ENCODE peak calls at places on chromosome 5, in seven cellular contexts. One of them, this sample, is unnamed.

GRCh38 chr5:92637247-92637646 is 943.8 kb downstream of the NR2F1-AS1 start:
- DNase-seq in IMR-90: no peak
- DNase-seq in H9: no peak
- DNase-seq in H1: no peak
- DNase-seq in mesendoderm: no peak
- DNase-seq in neuronal stem cell: no peak
- DNase-seq in mesenchymal stem cell: no peak
- DNase-seq in this sample: no peak

GRCh38 chr5:79573983-79574890 is 38.0 kb upstream of the TENT2 start:
- DNase-seq in IMR-90: no peak
- DNase-seq in H9: no peak
- DNase-seq in H1: no peak
- DNase-seq in mesendoderm: no peak
- DNase-seq in neuronal stem cell: no peak
- DNase-seq in mesenchymal stem cell: no peak
- DNase-seq in this sample: no peak

GRCh38 chr5:150538007-150538917 is 30.3 kb downstream of the NDST1 start:
- DNase-seq in IMR-90: peak
- DNase-seq in H9: no peak
- DNase-seq in H1: no peak
- DNase-seq in mesendoderm: no peak
- DNase-seq in neuronal stem cell: no peak
- DNase-seq in mesenchymal stem cell: no peak
- DNase-seq in this sample: no peak

GRCh38 chr5:148540636-148541035 is 113.7 kb downstream of the HTR4 start:
- DNase-seq in IMR-90: no peak
- DNase-seq in H9: no peak
- DNase-seq in H1: no peak
- DNase-seq in mesendoderm: peak
- DNase-seq in neuronal stem cell: no peak
- DNase-seq in mesenchymal stem cell: no peak
- DNase-seq in this sample: peak

GRCh38 chr5:160479926-160480325 is 58.3 kb downstream of the PTTG1 start:
- DNase-seq in IMR-90: peak
- DNase-seq in H9: no peak
- DNase-seq in H1: no peak
- DNase-seq in mesendoderm: no peak
- DNase-seq in neuronal stem cell: no peak
- DNase-seq in mesenchymal stem cell: no peak
- DNase-seq in this sample: no peak

GRCh38 chr5:15499528-15500325 is at the start of gene FBXL7:
- DNase-seq in IMR-90: peak
- DNase-seq in H9: peak
- DNase-seq in H1: peak
- DNase-seq in mesendoderm: peak
- DNase-seq in neuronal stem cell: peak
- DNase-seq in mesenchymal stem cell: peak
- DNase-seq in this sample: no peak

GRCh38 chr5:172004824-172005237 is 1.6 kb downstream of the FBXW11 start:
- DNase-seq in IMR-90: no peak
- DNase-seq in H9: no peak
- DNase-seq in H1: no peak
- DNase-seq in mesendoderm: no peak
- DNase-seq in neuronal stem cell: no peak
- DNase-seq in mesenchymal stem cell: peak
- DNase-seq in this sample: peak

GRCh38 chr5:16987776-16988175 is 51.7 kb upstream of the MYO10 start:
- DNase-seq in IMR-90: no peak
- DNase-seq in H9: no peak
- DNase-seq in H1: no peak
- DNase-seq in mesendoderm: no peak
- DNase-seq in neuronal stem cell: no peak
- DNase-seq in mesenchymal stem cell: no peak
- DNase-seq in this sample: no peak

GRCh38 chr5:35003018-35003957 is 44.5 kb downstream of the AGXT2 start:
- DNase-seq in IMR-90: peak
- DNase-seq in H9: peak
- DNase-seq in H1: no peak
- DNase-seq in mesendoderm: peak
- DNase-seq in neuronal stem cell: peak
- DNase-seq in mesenchymal stem cell: peak
- DNase-seq in this sample: peak

GRCh38 chr5:127705120-127705892 is 2.1 kb downstream of the CCDC192 start:
- DNase-seq in IMR-90: peak
- DNase-seq in H9: no peak
- DNase-seq in H1: no peak
- DNase-seq in mesendoderm: peak
- DNase-seq in neuronal stem cell: no peak
- DNase-seq in mesenchymal stem cell: peak
- DNase-seq in this sample: peak

GRCh38 chr5:172758077-172758835 is 12.7 kb downstream of the DUSP1 start:
- DNase-seq in IMR-90: peak
- DNase-seq in H9: peak
- DNase-seq in H1: no peak
- DNase-seq in mesendoderm: peak
- DNase-seq in neuronal stem cell: no peak
- DNase-seq in mesenchymal stem cell: peak
- DNase-seq in this sample: peak

GRCh38 chr5:83522431-83522830 is 50.9 kb downstream of the VCAN start:
- DNase-seq in IMR-90: no peak
- DNase-seq in H9: no peak
- DNase-seq in H1: no peak
- DNase-seq in mesendoderm: no peak
- DNase-seq in neuronal stem cell: no peak
- DNase-seq in mesenchymal stem cell: no peak
- DNase-seq in this sample: no peak

GRCh38 chr5:150022681-150023080 is 22.1 kb downstream of the HMGXB3 start:
- DNase-seq in IMR-90: no peak
- DNase-seq in H9: peak
- DNase-seq in H1: no peak
- DNase-seq in mesendoderm: no peak
- DNase-seq in neuronal stem cell: no peak
- DNase-seq in mesenchymal stem cell: no peak
- DNase-seq in this sample: no peak

GRCh38 chr5:402615-403359 is 40.2 kb upstream of the EXOC3 start:
- DNase-seq in IMR-90: peak
- DNase-seq in H9: no peak
- DNase-seq in H1: no peak
- DNase-seq in mesendoderm: no peak
- DNase-seq in neuronal stem cell: no peak
- DNase-seq in mesenchymal stem cell: no peak
- DNase-seq in this sample: peak

GRCh38 chr5:72005676-72006075 is 101.6 kb upstream of the MAP1B start:
- DNase-seq in IMR-90: no peak
- DNase-seq in H9: no peak
- DNase-seq in H1: no peak
- DNase-seq in mesendoderm: no peak
- DNase-seq in neuronal stem cell: no peak
- DNase-seq in mesenchymal stem cell: no peak
- DNase-seq in this sample: no peak

GRCh38 chr5:113105693-113106280 is 129.2 kb downstream of the DCP2 start:
- DNase-seq in IMR-90: no peak
- DNase-seq in H9: no peak
- DNase-seq in H1: no peak
- DNase-seq in mesendoderm: no peak
- DNase-seq in neuronal stem cell: no peak
- DNase-seq in mesenchymal stem cell: no peak
- DNase-seq in this sample: no peak

GRCh38 chr5:134143964-134144941 is 29.8 kb downstream of the TCF7 start:
- DNase-seq in IMR-90: no peak
- DNase-seq in H9: no peak
- DNase-seq in H1: no peak
- DNase-seq in mesendoderm: no peak
- DNase-seq in neuronal stem cell: no peak
- DNase-seq in mesenchymal stem cell: no peak
- DNase-seq in this sample: peak

GRCh38 chr5:110899566-110900412 is 161.0 kb downstream of the SLC25A46 start:
- DNase-seq in IMR-90: peak
- DNase-seq in H9: no peak
- DNase-seq in H1: peak
- DNase-seq in mesendoderm: peak
- DNase-seq in neuronal stem cell: no peak
- DNase-seq in mesenchymal stem cell: peak
- DNase-seq in this sample: peak

GRCh38 chr5:88555658-88556057 is 287.0 kb upstream of the TMEM161B start:
- DNase-seq in IMR-90: no peak
- DNase-seq in H9: peak
- DNase-seq in H1: no peak
- DNase-seq in mesendoderm: peak
- DNase-seq in neuronal stem cell: peak
- DNase-seq in mesenchymal stem cell: no peak
- DNase-seq in this sample: no peak

GRCh38 chr5:56658972-56659371 is 156.4 kb upstream of the MAP3K1 start:
- DNase-seq in IMR-90: no peak
- DNase-seq in H9: no peak
- DNase-seq in H1: no peak
- DNase-seq in mesendoderm: no peak
- DNase-seq in neuronal stem cell: no peak
- DNase-seq in mesenchymal stem cell: no peak
- DNase-seq in this sample: no peak

GRCh38 chr5:82159014-82159413 is 119.1 kb downstream of the RPS23 start:
- DNase-seq in IMR-90: peak
- DNase-seq in H9: no peak
- DNase-seq in H1: no peak
- DNase-seq in mesendoderm: no peak
- DNase-seq in neuronal stem cell: no peak
- DNase-seq in mesenchymal stem cell: peak
- DNase-seq in this sample: peak

GRCh38 chr5:32436553-32437262 is 7.8 kb downstream of the ZFR start:
- DNase-seq in IMR-90: no peak
- DNase-seq in H9: no peak
- DNase-seq in H1: no peak
- DNase-seq in mesendoderm: no peak
- DNase-seq in neuronal stem cell: no peak
- DNase-seq in mesenchymal stem cell: no peak
- DNase-seq in this sample: no peak

GRCh38 chr5:41695920-41696582 is 174.2 kb downstream of the OXCT1 start:
- DNase-seq in IMR-90: no peak
- DNase-seq in H9: peak
- DNase-seq in H1: no peak
- DNase-seq in mesendoderm: peak
- DNase-seq in neuronal stem cell: no peak
- DNase-seq in mesenchymal stem cell: peak
- DNase-seq in this sample: no peak

GRCh38 chr5:116411101-116411571 is 163.5 kb downstream of the SEMA6A start:
- DNase-seq in IMR-90: no peak
- DNase-seq in H9: no peak
- DNase-seq in H1: no peak
- DNase-seq in mesendoderm: no peak
- DNase-seq in neuronal stem cell: no peak
- DNase-seq in mesenchymal stem cell: no peak
- DNase-seq in this sample: no peak

GRCh38 chr5:107393846-107394245 is 276.9 kb downstream of the EFNA5 start:
- DNase-seq in IMR-90: no peak
- DNase-seq in H9: no peak
- DNase-seq in H1: no peak
- DNase-seq in mesendoderm: no peak
- DNase-seq in neuronal stem cell: no peak
- DNase-seq in mesenchymal stem cell: no peak
- DNase-seq in this sample: no peak

GRCh38 chr5:139982975-139983240 is 60.2 kb downstream of the NRG2 start:
- DNase-seq in IMR-90: no peak
- DNase-seq in H9: no peak
- DNase-seq in H1: no peak
- DNase-seq in mesendoderm: peak
- DNase-seq in neuronal stem cell: no peak
- DNase-seq in mesenchymal stem cell: peak
- DNase-seq in this sample: no peak

GRCh38 chr5:139985290-139985689 is 57.8 kb downstream of the NRG2 start:
- DNase-seq in IMR-90: no peak
- DNase-seq in H9: no peak
- DNase-seq in H1: no peak
- DNase-seq in mesendoderm: no peak
- DNase-seq in neuronal stem cell: no peak
- DNase-seq in mesenchymal stem cell: no peak
- DNase-seq in this sample: no peak

GRCh38 chr5:139985733-139986132 is 57.4 kb downstream of the NRG2 start:
- DNase-seq in IMR-90: peak
- DNase-seq in H9: no peak
- DNase-seq in H1: no peak
- DNase-seq in mesendoderm: peak
- DNase-seq in neuronal stem cell: peak
- DNase-seq in mesenchymal stem cell: peak
- DNase-seq in this sample: no peak

GRCh38 chr5:139982157-139982974 is 60.7 kb downstream of the NRG2 start:
- DNase-seq in IMR-90: peak
- DNase-seq in H9: no peak
- DNase-seq in H1: no peak
- DNase-seq in mesendoderm: peak
- DNase-seq in neuronal stem cell: peak
- DNase-seq in mesenchymal stem cell: peak
- DNase-seq in this sample: peak

GRCh38 chr5:139984816-139985215 is 58.3 kb downstream of the NRG2 start:
- DNase-seq in IMR-90: no peak
- DNase-seq in H9: no peak
- DNase-seq in H1: no peak
- DNase-seq in mesendoderm: no peak
- DNase-seq in neuronal stem cell: no peak
- DNase-seq in mesenchymal stem cell: no peak
- DNase-seq in this sample: no peak
- H3K27ac ChIP-seq in IMR-90: no peak
- H3K27ac ChIP-seq in H9: no peak
- H3K27ac ChIP-seq in H1: no peak
- H3K27ac ChIP-seq in mesendoderm: no peak
- H3K27ac ChIP-seq in neuronal stem cell: no peak
- H3K27ac ChIP-seq in mesenchymal stem cell: no peak
- H3K27ac ChIP-seq in this sample: no peak

GRCh38 chr5:122756263-122756911 is 18.5 kb upstream of the SNX2 start:
- DNase-seq in IMR-90: peak
- DNase-seq in H9: no peak
- DNase-seq in H1: no peak
- DNase-seq in mesendoderm: peak
- DNase-seq in neuronal stem cell: no peak
- DNase-seq in mesenchymal stem cell: peak
- DNase-seq in this sample: no peak
- H2AK5ac ChIP-seq in IMR-90: no peak
- H2AK5ac ChIP-seq in H9: no peak
- H2AK5ac ChIP-seq in H1: no peak
- H2AK5ac ChIP-seq in mesendoderm: no peak
- H2AK5ac ChIP-seq in neuronal stem cell: no peak
- H2AK5ac ChIP-seq in mesenchymal stem cell: no peak
- H2AK5ac ChIP-seq in this sample: no peak

DNA sequence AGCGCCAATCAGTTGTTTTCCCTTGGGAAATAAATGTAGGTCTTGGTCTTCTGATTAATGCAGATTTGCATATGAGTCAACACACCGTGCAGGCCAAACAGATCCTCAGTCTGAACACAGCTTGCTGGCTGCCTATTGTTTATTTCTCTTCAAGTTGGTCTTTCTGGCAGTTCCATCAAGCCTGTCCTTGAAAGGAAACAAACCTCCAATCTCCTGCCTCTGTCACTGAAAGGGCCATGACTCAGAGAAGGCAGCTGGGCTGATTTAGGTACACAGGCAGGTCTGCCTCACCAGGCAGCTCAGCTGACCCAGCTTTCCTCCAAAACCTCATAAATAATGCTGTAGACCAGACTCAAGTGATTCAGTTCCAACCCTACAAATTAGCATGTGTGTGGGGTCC is 175.9 kb downstream of the MAN2A1 start:
- DNase-seq in IMR-90: peak
- DNase-seq in H9: no peak
- DNase-seq in H1: peak
- DNase-seq in mesendoderm: no peak
- DNase-seq in neuronal stem cell: peak
- DNase-seq in mesenchymal stem cell: peak
- DNase-seq in this sample: peak
- H3K27ac ChIP-seq in IMR-90: peak
- H3K27ac ChIP-seq in H9: no peak
- H3K27ac ChIP-seq in H1: no peak
- H3K27ac ChIP-seq in mesendoderm: no peak
- H3K27ac ChIP-seq in neuronal stem cell: peak
- H3K27ac ChIP-seq in mesenchymal stem cell: peak
- H3K27ac ChIP-seq in this sample: peak

GRCh38 chr5:66896207-66896606 is 300.0 kb downstream of the MAST4 start:
- DNase-seq in IMR-90: peak
- DNase-seq in H9: no peak
- DNase-seq in H1: no peak
- DNase-seq in mesendoderm: no peak
- DNase-seq in neuronal stem cell: no peak
- DNase-seq in mesenchymal stem cell: no peak
- DNase-seq in this sample: no peak
- H2AK5ac ChIP-seq in IMR-90: no peak
- H2AK5ac ChIP-seq in H9: no peak
- H2AK5ac ChIP-seq in H1: no peak
- H2AK5ac ChIP-seq in mesendoderm: no peak
- H2AK5ac ChIP-seq in neuronal stem cell: no peak
- H2AK5ac ChIP-seq in mesenchymal stem cell: no peak
- H2AK5ac ChIP-seq in this sample: no peak

This sample was measured in trophoblast cell.